ENCODE peak calls at places on chromosomes 2 and 18, in five cellular contexts. S, K, Z, Q and F are unnamed samples.

GRCh38 chr2:238133499-238134392 is 4.7 kb upstream of the KLHL30 start:
- DNase-seq in S (peak; percentile 76), K (peak; percentile 51), Z (no peak), Q (peak; percentile 31), F (no peak)

GRCh38 chr18:79136742-79137141 is 67.5 kb downstream of the ATP9B start:
- DNase-seq in S (no peak), K (no peak), Z (peak; percentile 29), Q (no peak), F (no peak)

GRCh38 chr2:132446460-132446859 is 29.9 kb downstream of the GPR39 start:
- DNase-seq in S (no peak), K (no peak), Z (no peak), Q (no peak), F (no peak)

GRCh38 chr2:210366675-210367080 is 51.7 kb upstream of the MYL1 start:
- DNase-seq in S (no peak), K (no peak), Z (no peak), Q (no peak), F (no peak)

GRCh38 chr2:205376071-205376470 is 306.2 kb upstream of the NRP2 start:
- DNase-seq in S (peak; percentile 6), K (no peak), Z (no peak), Q (no peak), F (no peak)

GRCh38 chr2:226581661-226582060 is 218.0 kb downstream of the IRS1 start:
- DNase-seq in S (no peak), K (no peak), Z (no peak), Q (no peak), F (no peak)

GRCh38 chr18:28439870-28440269 is 262.9 kb upstream of the CDH2 start:
- DNase-seq in S (no peak), K (no peak), Z (peak; percentile 12), Q (no peak), F (no peak)

GRCh38 chr2:236711440-236711839 is 141.8 kb downstream of the ACKR3 start:
- DNase-seq in S (no peak), K (peak; percentile 43), Z (no peak), Q (no peak), F (no peak)

GRCh38 chr18:33034941-33035340 is 262.1 kb upstream of the KLHL14 start:
- DNase-seq in S (no peak), K (no peak), Z (no peak), Q (no peak), F (no peak)

GRCh38 chr2:217724436-217724835 is 278.4 kb downstream of the TNS1 start:
- DNase-seq in S (no peak), K (no peak), Z (no peak), Q (no peak), F (no peak)

GRCh38 chr2:1051075-1051474 is 100.4 kb downstream of the SNTG2 start:
- DNase-seq in S (peak; percentile 44), K (no peak), Z (peak; percentile 82), Q (peak; percentile 10), F (no peak)

GRCh38 chr2:20666364-20667150 is at the start of gene GDF7:
- DNase-seq in S (peak; percentile 93), K (peak; percentile 90), Z (peak; percentile 74), Q (peak; percentile 46), F (peak; percentile 60)

GRCh38 chr2:64263315-64263714 is 119.1 kb upstream of the PELI1 start:
- DNase-seq in S (no peak), K (no peak), Z (no peak), Q (no peak), F (no peak)

GRCh38 chr2:74529357-74530238 is at the start of the genes AUP1 and HTRA2:
- DNase-seq in S (peak; percentile 98), K (peak; percentile 100), Z (peak; percentile 100), Q (peak; percentile 98), F (peak; percentile 99)

GRCh38 chr2:176085861-176086771 is 2.4 kb upstream of the EVX2 start:
- DNase-seq in S (peak; percentile 78), K (no peak), Z (peak; percentile 75), Q (peak; percentile 31), F (peak; percentile 49)

GRCh38 chr2:176079285-176079830 is 4.4 kb downstream of the EVX2 start:
- DNase-seq in S (peak; percentile 52), K (no peak), Z (peak; percentile 70), Q (no peak), F (no peak)

GRCh38 chr2:215071676-215072075 is 66.8 kb downstream of the ABCA12 start:
- DNase-seq in S (no peak), K (no peak), Z (no peak), Q (no peak), F (no peak)

GRCh38 chr2:64987001-64987962 is 1.9 kb upstream of the SLC1A4 start:
- DNase-seq in S (no peak), K (no peak), Z (no peak), Q (peak; percentile 75), F (no peak)

GRCh38 chr2:172196768-172197322 is 94.1 kb upstream of the DLX2 start:
- DNase-seq in S (no peak), K (peak; percentile 79), Z (no peak), Q (no peak), F (no peak)

GRCh38 chr18:25299899-25300298 is 52.1 kb downstream of the ZNF521 start:
- DNase-seq in S (no peak), K (no peak), Z (no peak), Q (no peak), F (no peak)

GRCh38 chr2:188811522-188811921 is 162.7 kb upstream of the COL3A1 start:
- DNase-seq in S (no peak), K (no peak), Z (no peak), Q (no peak), F (no peak)

GRCh38 chr2:201130524-201131186 is 14.7 kb downstream of the CFLAR start:
- DNase-seq in S (no peak), K (no peak), Z (peak; percentile 49), Q (no peak), F (no peak)

GRCh38 chr18:13028869-13029268 is 37.7 kb downstream of the CEP192 start:
- DNase-seq in S (no peak), K (no peak), Z (no peak), Q (no peak), F (no peak)

GRCh38 chr2:202848813-202849212 is 22.8 kb downstream of the ICA1L start:
- DNase-seq in S (no peak), K (peak; percentile 80), Z (no peak), Q (no peak), F (no peak)

GRCh38 chr2:196170202-196170680 is 1.1 kb downstream of the STK17B start:
- DNase-seq in S (peak; percentile 36), K (no peak), Z (peak; percentile 20), Q (peak; percentile 28), F (peak; percentile 56)

GRCh38 chr18:56233595-56233994 is 404.8 kb downstream of the TXNL1 start:
- DNase-seq in S (no peak), K (no peak), Z (no peak), Q (no peak), F (no peak)

GRCh38 chr2:70728128-70728527 is 39.9 kb downstream of the ADD2 start:
- DNase-seq in S (no peak), K (no peak), Z (peak; percentile 89), Q (no peak), F (no peak)
- TF ChIP-seq POLR2AphosphoS5 in S (no peak), K (no peak), Z (no peak), Q (no peak), F (no peak)

DNA sequence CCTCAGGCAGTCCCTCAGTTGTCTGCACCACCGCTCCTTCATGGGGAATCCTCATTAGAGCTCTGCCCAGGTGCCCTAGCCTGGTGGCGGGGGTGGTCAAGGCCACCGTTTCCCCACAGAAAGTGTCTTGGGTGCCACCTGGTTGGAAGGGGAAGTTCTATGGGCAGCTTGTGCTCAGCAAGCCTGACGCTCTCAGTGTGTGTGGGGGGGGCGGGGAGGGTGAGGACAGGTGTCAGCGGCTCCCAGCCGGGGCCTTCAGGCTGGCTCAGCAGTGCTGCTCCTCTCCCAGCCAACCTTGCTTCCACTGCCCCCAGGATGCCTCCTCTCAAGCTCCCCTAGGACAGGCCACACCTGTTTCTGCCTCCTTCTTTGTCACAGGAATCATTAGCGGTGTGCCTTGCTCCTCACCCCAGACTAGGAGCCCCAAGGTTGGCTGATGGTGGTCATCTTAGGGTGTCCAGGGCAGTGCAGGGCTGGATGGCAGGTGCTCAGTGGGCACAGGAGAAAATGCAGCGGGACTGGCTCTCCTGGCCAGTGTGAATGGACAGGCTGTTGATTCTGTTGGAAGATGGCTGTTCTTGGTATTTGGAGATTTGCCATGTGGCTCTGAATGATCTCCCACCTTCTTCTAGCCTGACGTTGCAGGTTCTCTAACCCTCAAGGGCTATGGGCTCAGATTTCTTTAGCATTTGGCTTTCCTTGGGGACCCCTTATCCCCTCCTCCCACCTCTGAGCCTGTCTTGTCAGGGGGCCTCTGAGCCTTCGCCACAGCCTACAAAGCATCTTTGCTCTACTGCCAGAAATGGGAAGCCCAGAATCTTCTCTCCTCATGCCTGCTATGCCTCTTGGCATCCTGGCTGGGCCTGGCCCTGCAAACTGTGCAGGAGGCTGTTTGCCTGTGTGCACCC is 185.8 kb upstream of the HS6ST1 start:
- DNase-seq in S (no peak), K (peak; percentile 83), Z (no peak), Q (no peak), F (peak; percentile 21)
- TF ChIP-seq POLR2AphosphoS5 in S (no peak), K (no peak), Z (no peak), Q (no peak), F (no peak)

GRCh38 chr2:128577141-128577930 is 258.7 kb upstream of the HS6ST1 start:
- DNase-seq in S (no peak), K (no peak), Z (no peak), Q (no peak), F (no peak)

GRCh38 chr2:128580988-128581848 is 262.6 kb upstream of the HS6ST1 start:
- DNase-seq in S (no peak), K (no peak), Z (no peak), Q (no peak), F (no peak)

GRCh38 chr2:128581849-128582244 is 263.2 kb upstream of the HS6ST1 start:
- DNase-seq in S (no peak), K (no peak), Z (no peak), Q (no peak), F (no peak)

GRCh38 chr2:128579825-128580224 is 261.2 kb upstream of the HS6ST1 start:
- DNase-seq in S (no peak), K (no peak), Z (no peak), Q (no peak), F (no peak)

DNA sequence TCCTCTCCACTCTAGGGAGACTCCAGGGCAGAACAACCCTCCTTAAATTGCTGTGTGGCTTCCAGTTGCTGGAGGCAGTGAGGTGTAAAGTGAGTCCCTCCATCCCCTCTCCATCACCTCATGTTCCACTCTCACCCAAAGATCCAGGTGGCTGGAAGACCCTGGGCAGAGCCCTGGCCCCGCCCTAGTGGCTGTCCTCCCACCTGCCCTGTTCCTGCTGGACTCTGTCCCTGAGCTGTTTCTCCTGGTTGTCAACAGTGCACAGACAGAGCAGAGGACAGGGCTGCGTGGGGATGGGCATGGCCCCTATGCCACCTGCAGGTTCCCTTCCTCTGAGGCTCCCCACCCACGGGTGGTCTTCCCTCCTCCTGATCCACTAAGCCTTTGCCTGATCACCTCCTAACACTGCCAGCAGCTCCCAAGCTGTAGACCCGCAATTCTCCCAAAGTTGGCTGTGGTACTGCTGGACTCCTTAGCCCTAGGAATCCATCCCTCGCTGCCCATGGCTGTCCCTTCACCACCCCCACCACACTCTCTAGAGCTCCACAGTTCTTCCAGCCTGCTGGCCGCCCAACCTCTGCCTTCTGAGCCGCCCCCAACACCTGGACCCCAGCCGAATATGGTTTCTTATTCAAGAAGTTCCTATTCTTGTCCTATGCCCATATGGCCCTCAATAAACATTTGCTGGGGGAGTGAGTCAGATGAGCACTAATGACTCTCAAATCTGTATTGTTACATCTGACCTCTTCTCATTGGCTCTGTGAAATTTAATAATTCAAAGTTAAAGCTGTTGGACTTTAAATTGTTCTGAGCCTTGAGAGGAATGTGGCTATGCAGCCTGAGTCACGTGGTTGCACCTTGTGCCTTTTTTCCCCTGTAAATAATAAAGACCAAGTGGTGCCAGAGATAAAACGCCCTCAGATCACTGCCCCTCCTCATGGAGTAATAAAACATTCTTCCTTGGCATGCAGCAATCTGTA is 260.0 kb upstream of the HS6ST1 start:
- DNase-seq in S (no peak), K (no peak), Z (no peak), Q (no peak), F (no peak)
- TF ChIP-seq POLR2AphosphoS5 in S (no peak), K (no peak), Z (no peak), Q (no peak), F (no peak)

GRCh38 chr18:61851279-61851678 is 41.5 kb downstream of the RNF152 start:
- DNase-seq in S (no peak), K (no peak), Z (no peak), Q (no peak), F (no peak)
- TF ChIP-seq POLR2AphosphoS5 in S (no peak), K (no peak), Z (no peak), Q (no peak), F (no peak)